ENCODE peak calls at places on chromosomes 4 and X, in four cellular contexts. One of them, this sample, is unnamed.

GRCh38 chr4:64880557-64880956 is 471.3 kb upstream of the TECRL start:
- DNase-seq in HT1080: no peak
- DNase-seq in mesenchymal stem cell: no peak
- DNase-seq in LoVo: no peak
- DNase-seq in this sample: no peak

GRCh38 chr4:170138580-170139194 is 48.9 kb upstream of the AADAT start:
- DNase-seq in HT1080: peak; percentile 79
- DNase-seq in mesenchymal stem cell: peak; percentile 75
- DNase-seq in LoVo: peak; percentile 83
- DNase-seq in this sample: peak; percentile 85

GRCh38 chr4:88411491-88412101 is 32.9 kb downstream of the HERC6 start:
- DNase-seq in HT1080: no peak
- DNase-seq in mesenchymal stem cell: no peak
- DNase-seq in LoVo: no peak
- DNase-seq in this sample: no peak

GRCh38 chrX:141469469-141469868 is 115.1 kb downstream of the SPANXA1 start:
- DNase-seq in HT1080: peak; percentile 57
- DNase-seq in mesenchymal stem cell: no peak
- DNase-seq in LoVo: no peak
- DNase-seq in this sample: no peak

GRCh38 chr4:6594826-6595355 is 19.9 kb downstream of the MAN2B2 start:
- DNase-seq in HT1080: peak; percentile 58
- DNase-seq in mesenchymal stem cell: no peak
- DNase-seq in LoVo: no peak
- DNase-seq in this sample: no peak

GRCh38 chr4:99808260-99808857 is 8.3 kb upstream of the DAPP1 start:
- DNase-seq in HT1080: peak; percentile 62
- DNase-seq in mesenchymal stem cell: peak; percentile 31
- DNase-seq in LoVo: peak; percentile 72
- DNase-seq in this sample: peak; percentile 76

GRCh38 chr4:176753049-176753448 is 39.7 kb downstream of the VEGFC start:
- DNase-seq in HT1080: peak; percentile 46
- DNase-seq in mesenchymal stem cell: peak; percentile 77
- DNase-seq in LoVo: no peak
- DNase-seq in this sample: no peak

GRCh38 chrX:141176586-141177451 is at the start of gene LDOC1:
- DNase-seq in HT1080: peak; percentile 77
- DNase-seq in mesenchymal stem cell: peak; percentile 76
- DNase-seq in LoVo: no peak
- DNase-seq in this sample: peak; percentile 55

GRCh38 chrX:55452825-55453124 is 848 bp downstream of the MAGEH1 start:
- DNase-seq in HT1080: no peak
- DNase-seq in mesenchymal stem cell: no peak
- DNase-seq in LoVo: no peak
- DNase-seq in this sample: no peak

GRCh38 chrX:15761564-15762191 is 23.6 kb downstream of the CA5B start:
- DNase-seq in HT1080: peak; percentile 5
- DNase-seq in mesenchymal stem cell: peak; percentile 46
- DNase-seq in LoVo: no peak
- DNase-seq in this sample: peak; percentile 40

GRCh38 chr4:81052119-81053068 is 21.9 kb downstream of the BMP3 start:
- DNase-seq in HT1080: peak; percentile 56
- DNase-seq in mesenchymal stem cell: peak; percentile 64
- DNase-seq in LoVo: peak; percentile 42
- DNase-seq in this sample: peak; percentile 26

GRCh38 chrX:45584717-45585116 is 384.0 kb upstream of the DIPK2B start:
- DNase-seq in HT1080: no peak
- DNase-seq in mesenchymal stem cell: no peak
- DNase-seq in LoVo: no peak
- DNase-seq in this sample: no peak

GRCh38 chr4:183175631-183176232 is 76.7 kb downstream of the WWC2 start:
- DNase-seq in HT1080: peak; percentile 44
- DNase-seq in mesenchymal stem cell: no peak
- DNase-seq in LoVo: no peak
- DNase-seq in this sample: peak; percentile 22

GRCh38 chr4:85756938-85757337 is 282.0 kb downstream of the ARHGAP24 start:
- DNase-seq in HT1080: peak; percentile 52
- DNase-seq in mesenchymal stem cell: peak; percentile 62
- DNase-seq in LoVo: no peak
- DNase-seq in this sample: peak; percentile 29

GRCh38 chr4:25702848-25703247 is 47.2 kb downstream of the SLC34A2 start:
- DNase-seq in HT1080: peak; percentile 58
- DNase-seq in mesenchymal stem cell: no peak
- DNase-seq in LoVo: no peak
- DNase-seq in this sample: no peak

GRCh38 chrX:10972731-10973130 is 138.4 kb upstream of the HCCS start:
- DNase-seq in HT1080: no peak
- DNase-seq in mesenchymal stem cell: no peak
- DNase-seq in LoVo: no peak
- DNase-seq in this sample: no peak

GRCh38 chrX:23509256-23509655 is 158.0 kb upstream of the PRDX4 start:
- DNase-seq in HT1080: no peak
- DNase-seq in mesenchymal stem cell: no peak
- DNase-seq in LoVo: no peak
- DNase-seq in this sample: no peak

GRCh38 chrX:110399497-110399896 is 40.8 kb downstream of the RTL9 start:
- DNase-seq in HT1080: no peak
- DNase-seq in mesenchymal stem cell: no peak
- DNase-seq in LoVo: no peak
- DNase-seq in this sample: no peak

GRCh38 chr4:43837171-43837570 is 611.4 kb downstream of the KCTD8 start:
- DNase-seq in HT1080: no peak
- DNase-seq in mesenchymal stem cell: no peak
- DNase-seq in LoVo: no peak
- DNase-seq in this sample: no peak

GRCh38 chr4:174222266-174222872 is 61.1 kb downstream of the FBXO8 start:
- DNase-seq in HT1080: peak; percentile 28
- DNase-seq in mesenchymal stem cell: peak; percentile 43
- DNase-seq in LoVo: peak; percentile 30
- DNase-seq in this sample: peak; percentile 27

GRCh38 chr4:96598465-96598864 is 758.6 kb downstream of the PDHA2 start:
- DNase-seq in HT1080: no peak
- DNase-seq in mesenchymal stem cell: no peak
- DNase-seq in LoVo: no peak
- DNase-seq in this sample: no peak

GRCh38 chr4:80192937-80193336 is 4.4 kb upstream of the PRDM8 start:
- DNase-seq in HT1080: peak; percentile 64
- DNase-seq in mesenchymal stem cell: peak; percentile 68
- DNase-seq in LoVo: peak; percentile 36
- DNase-seq in this sample: no peak

GRCh38 chr4:8547912-8548730 is 32.1 kb upstream of the GPR78 start:
- DNase-seq in HT1080: no peak
- DNase-seq in mesenchymal stem cell: no peak
- DNase-seq in LoVo: no peak
- DNase-seq in this sample: no peak

GRCh38 chr4:77801260-77801608 is 17.9 kb downstream of the CNOT6L start:
- DNase-seq in HT1080: no peak
- DNase-seq in mesenchymal stem cell: no peak
- DNase-seq in LoVo: no peak
- DNase-seq in this sample: no peak

GRCh38 chrX:68936608-68937007 is 107.8 kb downstream of the EFNB1 start:
- DNase-seq in HT1080: peak; percentile 89
- DNase-seq in mesenchymal stem cell: peak; percentile 91
- DNase-seq in LoVo: no peak
- DNase-seq in this sample: no peak

GRCh38 chrX:153968754-153969124 is 2.9 kb downstream of the HCFC1 start:
- DNase-seq in HT1080: no peak
- DNase-seq in mesenchymal stem cell: no peak
- DNase-seq in LoVo: no peak
- DNase-seq in this sample: no peak

GRCh38 chrX:65821721-65822496 is 154.5 kb downstream of the MSN start:
- DNase-seq in HT1080: no peak
- DNase-seq in mesenchymal stem cell: no peak
- DNase-seq in LoVo: no peak
- DNase-seq in this sample: no peak

GRCh38 chr4:102438396-102438795 is 62.8 kb upstream of the NFKB1 start:
- DNase-seq in HT1080: no peak
- DNase-seq in mesenchymal stem cell: peak; percentile 62
- DNase-seq in LoVo: no peak
- DNase-seq in this sample: no peak

GRCh38 chrX:13376857-13377441 is 57.1 kb upstream of the ATXN3L start:
- DNase-seq in HT1080: peak; percentile 84
- DNase-seq in mesenchymal stem cell: peak; percentile 86
- DNase-seq in LoVo: peak; percentile 4
- DNase-seq in this sample: peak; percentile 15

GRCh38 chrX:101744085-101744484 is 84.4 kb upstream of the ARMCX2 start:
- DNase-seq in HT1080: no peak
- DNase-seq in mesenchymal stem cell: no peak
- DNase-seq in LoVo: no peak
- DNase-seq in this sample: no peak

GRCh38 chr4:156677136-156677535 is 294.5 kb downstream of the PDGFC start:
- DNase-seq in HT1080: no peak
- DNase-seq in mesenchymal stem cell: peak; percentile 69
- DNase-seq in LoVo: peak; percentile 33
- DNase-seq in this sample: peak; percentile 34

GRCh38 chr4:102500371-102501175 is 586 bp upstream of the NFKB1 start:
- DNase-seq in HT1080: peak; percentile 37
- DNase-seq in mesenchymal stem cell: peak; percentile 67
- DNase-seq in LoVo: peak; percentile 41
- DNase-seq in this sample: no peak

GRCh38 chr4:42654606-42655005 is 2.3 kb downstream of the ATP8A1 start:
- DNase-seq in HT1080: peak; percentile 76
- DNase-seq in mesenchymal stem cell: peak; percentile 62
- DNase-seq in LoVo: peak; percentile 84
- DNase-seq in this sample: peak; percentile 39

GRCh38 chr4:8582941-8583654 is 2.9 kb downstream of the GPR78 start:
- DNase-seq in HT1080: no peak
- DNase-seq in mesenchymal stem cell: no peak
- DNase-seq in LoVo: no peak
- DNase-seq in this sample: no peak

GRCh38 chrX:41145920-41146608 is 60.8 kb downstream of the USP9X start:
- DNase-seq in HT1080: peak; percentile 76
- DNase-seq in mesenchymal stem cell: peak; percentile 82
- DNase-seq in LoVo: peak; percentile 14
- DNase-seq in this sample: no peak

This sample was measured in COLO829.